ENCODE peak calls at places on chromosomes 11 and 22, in six cellular contexts. O is astrocyte of the hippocampus; U is HT1080; F is GM12892; G is IMR-90; Z is naive thymus-derived CD8-positive, alpha-beta T cell. R is an unnamed sample.

GRCh38 chr11:33949201-33949913 is 57.5 kb upstream of the LMO2 start:
- DNase-seq in F (no peak), O (no peak), U (no peak), Z (no peak), G (no peak), R (no peak)

GRCh38 chr11:8225589-8226036 is 38.1 kb downstream of the LMO1 start:
- DNase-seq in Z (peak; percentile 32), G (peak; percentile 52), U (peak; percentile 63), F (peak; percentile 83), O (peak; percentile 83), R (peak; percentile 47)

GRCh38 chr11:68584097-68584496 is 100.2 kb upstream of the GAL start:
- DNase-seq in G (peak; percentile 4), Z (peak; percentile 16), O (peak; percentile 16), F (peak; percentile 24), U (peak; percentile 20), R (peak; percentile 4)

GRCh38 chr11:1772270-1773130 is 8.8 kb upstream of the CTSD start:
- DNase-seq in Z (no peak), U (peak; percentile 96), G (peak; percentile 91), O (peak; percentile 92), F (peak; percentile 42), R (no peak)

GRCh38 chr11:1829039-1829820 is 5.6 kb upstream of the SYT8 start:
- DNase-seq in G (peak; percentile 43), Z (no peak), F (peak; percentile 25), U (peak; percentile 79), O (peak; percentile 94), R (no peak)

GRCh38 chr22:17131686-17132085 is 10.5 kb upstream of the TMEM121B start:
- DNase-seq in U (no peak), G (no peak), F (no peak), Z (no peak), O (no peak), R (no peak)

GRCh38 chr22:28594784-28595324 is 84.8 kb downstream of the TTC28 start:
- DNase-seq in G (peak; percentile 77), F (no peak), O (peak; percentile 73), Z (no peak), U (peak; percentile 9), R (no peak)

GRCh38 chr11:120212926-120213325 is 2.1 kb downstream of the OAF start:
- DNase-seq in Z (no peak), G (no peak), O (no peak), U (no peak), F (no peak), R (no peak)

GRCh38 chr22:29883045-29883830 is at the start of gene MTMR3:
- DNase-seq in F (peak; percentile 70), U (peak; percentile 82), Z (peak; percentile 83), G (peak; percentile 84), O (peak; percentile 97), R (peak; percentile 77)

GRCh38 chr22:45885941-45886395 is 91.0 kb downstream of the WNT7B start:
- DNase-seq in G (no peak), U (no peak), F (no peak), Z (no peak), O (peak; percentile 53), R (no peak)

GRCh38 chr11:45275823-45276222 is 10.3 kb downstream of the SYT13 start:
- DNase-seq in F (no peak), O (no peak), G (no peak), Z (no peak), U (no peak), R (no peak)

GRCh38 chr22:25987948-25988347 is 181.3 kb upstream of the SEZ6L start:
- DNase-seq in Z (no peak), U (no peak), G (no peak), O (no peak), F (no peak), R (no peak)

GRCh38 chr22:47309476-47309875 is 547.0 kb downstream of the TBC1D22A start:
- DNase-seq in O (no peak), U (no peak), Z (no peak), F (no peak), G (no peak), R (no peak)

GRCh38 chr22:39388261-39389011 is 11.1 kb upstream of the TAB1 start:
- DNase-seq in U (no peak), F (peak; percentile 77), Z (peak; percentile 84), G (peak; percentile 78), O (peak; percentile 95), R (peak; percentile 7)

GRCh38 chr11:47510231-47510630 is 42.7 kb downstream of the CELF1 start:
- DNase-seq in G (peak; percentile 58), F (no peak), Z (no peak), O (no peak), U (peak; percentile 45), R (no peak)

GRCh38 chr11:9459573-9460321 is 1.1 kb upstream of the ZNF143 start:
- DNase-seq in F (no peak), U (peak; percentile 33), O (peak; percentile 87), G (peak; percentile 64), Z (no peak), R (peak; percentile 62)

GRCh38 chr22:47092896-47093311 is 330.5 kb downstream of the TBC1D22A start:
- DNase-seq in O (peak; percentile 85), G (peak; percentile 67), U (peak; percentile 23), Z (no peak), F (no peak), R (no peak)

GRCh38 chr11:77851513-77851912 is 30.6 kb downstream of the AAMDC start:
- DNase-seq in O (no peak), U (no peak), G (no peak), F (no peak), Z (no peak), R (no peak)

GRCh38 chr11:27460571-27460970 is 12.0 kb downstream of the LGR4 start:
- DNase-seq in O (peak; percentile 29), F (no peak), G (no peak), U (no peak), Z (no peak), R (no peak)

GRCh38 chr11:76716268-76716667 is 45.7 kb upstream of the LRRC32 start:
- DNase-seq in G (no peak), Z (no peak), U (no peak), F (no peak), O (no peak), R (no peak)

GRCh38 chr11:113991718-113992458 is 17.0 kb downstream of the HTR3A start:
- DNase-seq in O (no peak), U (peak; percentile 13), F (no peak), G (no peak), Z (no peak), R (no peak)

GRCh38 chr22:49553076-49553475 is 274.6 kb downstream of the BRD1 start:
- DNase-seq in F (no peak), Z (no peak), O (no peak), U (no peak), G (no peak), R (no peak)

GRCh38 chr11:55849037-55849436 is 10.5 kb downstream of the OR5D16 start:
- DNase-seq in U (no peak), G (no peak), F (no peak), O (no peak), Z (no peak), R (no peak)

GRCh38 chr11:12359761-12360160 is 17.6 kb upstream of the PARVA start:
- DNase-seq in F (no peak), O (peak; percentile 12), U (no peak), Z (no peak), G (peak; percentile 84), R (no peak)

GRCh38 chr11:122804161-122804560 is 34.1 kb upstream of the CRTAM start:
- DNase-seq in U (peak; percentile 24), F (no peak), O (peak; percentile 34), Z (no peak), G (no peak), R (no peak)

GRCh38 chr11:15911377-15912044 is 444.8 kb downstream of the SOX6 start:
- DNase-seq in G (peak; percentile 74), Z (no peak), O (peak; percentile 15), U (peak; percentile 51), F (no peak), R (no peak)

GRCh38 chr22:46067159-46068111 is 82.9 kb upstream of the PPARA start:
- DNase-seq in F (no peak), U (peak; percentile 66), O (peak; percentile 65), G (no peak), Z (no peak), R (no peak)

GRCh38 chr11:129143335-129143734 is 48.8 kb downstream of the ARHGAP32 start:
- DNase-seq in O (peak; percentile 100), F (no peak), U (peak; percentile 99), G (peak; percentile 99), Z (no peak), R (no peak)

GRCh38 chr11:58465690-58466089 is 23.7 kb upstream of the OR5B12 start:
- DNase-seq in O (no peak), G (no peak), F (no peak), U (no peak), Z (no peak), R (no peak)

GRCh38 chr11:65918211-65919150 is at the start of gene C11orf68:
- DNase-seq in G (no peak), O (peak; percentile 63), F (no peak), Z (no peak), U (peak; percentile 41), R (no peak)

GRCh38 chr11:18063131-18063530 is 17.1 kb upstream of the TPH1 start:
- DNase-seq in G (no peak), U (no peak), F (no peak), Z (no peak), O (peak; percentile 12), R (no peak)

GRCh38 chr11:76292583-76293188 is 86.4 kb upstream of the WNT11 start:
- DNase-seq in F (no peak), U (no peak), G (no peak), Z (no peak), O (no peak), R (no peak)

GRCh38 chr22:20655623-20656022 is 118.3 kb upstream of the SERPIND1 start:
- DNase-seq in O (no peak), G (no peak), Z (no peak), F (no peak), U (no peak), R (no peak)

GRCh38 chr11:93000511-93001476 is 31.3 kb downstream of the MTNR1B start:
- DNase-seq in F (no peak), Z (no peak), G (peak; percentile 95), U (peak; percentile 83), O (peak; percentile 64), R (no peak)

GRCh38 chr11:45774786-45775185 is 30.2 kb upstream of the SLC35C1 start:
- DNase-seq in Z (no peak), U (no peak), F (no peak), G (no peak), O (no peak), R (no peak)

GRCh38 chr11:128471138-128471661 is 116.2 kb downstream of the ETS1 start:
- DNase-seq in F (no peak), G (no peak), O (no peak), U (no peak), Z (peak; percentile 44), R (peak; percentile 67)

GRCh38 chr11:62201376-62201775 is 7.1 kb upstream of the SCGB2A1 start:
- DNase-seq in G (no peak), O (no peak), Z (no peak), U (no peak), F (no peak), R (no peak)

GRCh38 chr11:32307449-32307848 is 127.9 kb downstream of the WT1 start:
- DNase-seq in Z (no peak), G (no peak), U (no peak), F (no peak), O (no peak), R (no peak)

GRCh38 chr11:20367313-20367948 is 3.9 kb downstream of the HTATIP2 start:
- DNase-seq in U (peak; percentile 91), Z (no peak), F (no peak), G (peak; percentile 94), O (peak; percentile 90), R (no peak)

R was measured in stimulated activated naive CD4-positive, alpha-beta T cell.